ENCODE peak calls at places on chromosomes 11 and 22, in eight cellular contexts. L is activated T-cell treated with anti-CD3 and anti-CD28 coated beads, Interleukin-2, amount 50 U/mL, for 48 hours; B is stimulated activated CD4-positive, alpha-beta T cell treated with anti-CD3 and anti-CD28 coated beads, TNF-alpha, amount 100 ng/mL, for 1 hour; V is GOT3; J is activated CD4-positive, alpha-beta T cell treated with anti-CD3 and anti-CD28 coated beads, Interleukin-2, amount 50 U/mL, for 24 hours; U is effector CD4-positive, alpha-beta T cell; O is frontal cortex; C is HAP-1. G is an unnamed sample.

GRCh38 chr11:9078113-9079041 is 13.0 kb downstream of the SCUBE2 start:
- DNase-seq in V (no peak), C (no peak), L (no peak), B (no peak), O (no peak), J (no peak), U (no peak), G (no peak)

GRCh38 chr11:2464451-2465165 is 19.8 kb downstream of the KCNQ1 start:
- DNase-seq in J (no peak), B (no peak), V (no peak), L (peak), O (no peak), U (no peak), C (no peak), G (no peak)

GRCh38 chr11:69435161-69435990 is 46.1 kb upstream of the LINC01488 start:
- DNase-seq in C (peak), L (no peak), J (no peak), O (no peak), U (no peak), V (no peak), B (no peak), G (no peak)

GRCh38 chr22:38129021-38129420 is 18.5 kb upstream of the BAIAP2L2 start:
- DNase-seq in J (no peak), V (no peak), C (no peak), L (no peak), O (no peak), U (no peak), B (no peak), G (no peak)

GRCh38 chr11:9053631-9054030 is 37.8 kb downstream of the SCUBE2 start:
- DNase-seq in J (no peak), O (no peak), C (no peak), U (no peak), B (no peak), V (no peak), L (no peak), G (no peak)

GRCh38 chr11:72578991-72579815 is 95.0 kb downstream of the PDE2A start:
- DNase-seq in L (no peak), U (no peak), J (no peak), V (no peak), C (no peak), B (no peak), O (no peak), G (no peak)

GRCh38 chr11:94185387-94186084 is 56.9 kb downstream of the PANX1 start:
- DNase-seq in B (no peak), V (no peak), U (no peak), J (no peak), C (no peak), O (no peak), L (no peak), G (no peak)

GRCh38 chr22:20248461-20248959 is 19.6 kb downstream of the RTN4R start:
- DNase-seq in C (no peak), J (no peak), U (no peak), V (no peak), L (no peak), B (no peak), O (no peak), G (no peak)

GRCh38 chr22:46052331-46052771 is 75.4 kb upstream of the WNT7B start:
- DNase-seq in U (no peak), J (no peak), L (no peak), B (no peak), V (no peak), C (no peak), O (no peak), G (no peak)

GRCh38 chr22:19873138-19873959 is 18.7 kb upstream of the GNB1L start:
- DNase-seq in V (no peak), J (no peak), O (no peak), B (no peak), C (no peak), U (no peak), L (no peak), G (no peak)

GRCh38 chr22:43561421-43562178 is 149.8 kb downstream of the MPPED1 start:
- DNase-seq in J (no peak), U (no peak), C (no peak), O (peak), V (no peak), B (no peak), L (no peak), G (no peak)

GRCh38 chr11:119671048-119671447 is 58.0 kb downstream of the NECTIN1 start:
- DNase-seq in L (no peak), U (no peak), B (no peak), V (no peak), J (no peak), C (no peak), O (peak), G (no peak)

GRCh38 chr22:22513619-22514018 is 5.1 kb upstream of the ZNF280B start:
- DNase-seq in J (no peak), L (no peak), B (no peak), V (no peak), U (no peak), O (no peak), C (no peak), G (no peak)

GRCh38 chr22:38110863-38111852 is 674 bp upstream of the BAIAP2L2 start:
- DNase-seq in J (no peak), C (no peak), O (no peak), V (no peak), L (no peak), U (no peak), B (no peak), G (no peak)

GRCh38 chr11:94895451-94895850 is 77.9 kb downstream of the CWC15 start:
- DNase-seq in C (no peak), O (no peak), U (no peak), L (no peak), V (no peak), B (no peak), J (no peak), G (no peak)

GRCh38 chr11:130369141-130369691 is 54.5 kb upstream of the ZBTB44 start:
- DNase-seq in C (no peak), J (no peak), B (no peak), L (no peak), U (no peak), V (no peak), O (peak), G (no peak)

GRCh38 chr11:71962428-71963038 is 33.7 kb downstream of the RNF121 start:
- DNase-seq in L (no peak), O (no peak), U (no peak), B (no peak), J (no peak), V (no peak), C (no peak), G (no peak)

GRCh38 chr11:73308003-73308962 is at the start of gene ARHGEF17:
- DNase-seq in C (peak), J (peak), V (peak), B (peak), U (peak), L (no peak), O (peak), G (peak)

GRCh38 chr22:46933526-46933925 is 171.1 kb downstream of the TBC1D22A start:
- DNase-seq in B (no peak), V (no peak), C (no peak), J (no peak), O (no peak), U (no peak), L (peak), G (no peak)

GRCh38 chr11:70072471-70073187 is 5.5 kb upstream of the ANO1 start:
- DNase-seq in B (no peak), U (no peak), J (no peak), C (no peak), L (no peak), O (no peak), V (no peak), G (no peak)